ENCODE peak calls at places on chromosomes 13 and 19, in nine cellular contexts. One of them, this sample, is unnamed.

GRCh38 chr19:4454952-4455738 is 2.4 kb downstream of the UBXN6 start:
- DNase-seq in spleen: no peak
- DNase-seq in HepG2: no peak
- DNase-seq in GM23338: no peak
- DNase-seq in breast epithelium: no peak
- DNase-seq in GM12891: peak; percentile 6
- DNase-seq in HCT116: no peak
- DNase-seq in esophagus muscularis mucosa: no peak
- DNase-seq in stomach: no peak
- DNase-seq in this sample: no peak

GRCh38 chr13:51977606-51978005 is 33.6 kb downstream of the ATP7B start:
- DNase-seq in spleen: no peak
- DNase-seq in HepG2: no peak
- DNase-seq in GM23338: no peak
- DNase-seq in breast epithelium: no peak
- DNase-seq in GM12891: no peak
- DNase-seq in HCT116: no peak
- DNase-seq in esophagus muscularis mucosa: no peak
- DNase-seq in stomach: no peak
- DNase-seq in this sample: no peak

GRCh38 chr19:34120846-34121639 is 51.3 kb upstream of the LSM14A start:
- DNase-seq in spleen: no peak
- DNase-seq in HepG2: peak; percentile 30
- DNase-seq in GM23338: peak; percentile 77
- DNase-seq in breast epithelium: no peak
- DNase-seq in GM12891: peak; percentile 42
- DNase-seq in HCT116: peak; percentile 43
- DNase-seq in esophagus muscularis mucosa: no peak
- DNase-seq in stomach: peak; percentile 31
- DNase-seq in this sample: no peak

GRCh38 chr19:55319786-55320185 is 5.4 kb downstream of the TMEM150B start:
- DNase-seq in spleen: no peak
- DNase-seq in HepG2: no peak
- DNase-seq in GM23338: peak; percentile 97
- DNase-seq in breast epithelium: no peak
- DNase-seq in GM12891: no peak
- DNase-seq in HCT116: no peak
- DNase-seq in esophagus muscularis mucosa: no peak
- DNase-seq in stomach: no peak
- DNase-seq in this sample: no peak

GRCh38 chr13:34006011-34006410 is 188.1 kb downstream of the RFC3 start:
- DNase-seq in spleen: no peak
- DNase-seq in HepG2: no peak
- DNase-seq in GM23338: no peak
- DNase-seq in breast epithelium: no peak
- DNase-seq in GM12891: no peak
- DNase-seq in HCT116: no peak
- DNase-seq in esophagus muscularis mucosa: no peak
- DNase-seq in stomach: no peak
- DNase-seq in this sample: no peak

GRCh38 chr19:17205237-17206140 is 9.7 kb upstream of the USE1 start:
- DNase-seq in spleen: peak; percentile 88
- DNase-seq in HepG2: peak; percentile 55
- DNase-seq in GM23338: peak; percentile 90
- DNase-seq in breast epithelium: peak; percentile 60
- DNase-seq in GM12891: peak; percentile 67
- DNase-seq in HCT116: no peak
- DNase-seq in esophagus muscularis mucosa: no peak
- DNase-seq in stomach: peak; percentile 84
- DNase-seq in this sample: peak; percentile 82

GRCh38 chr13:102556806-102557205 is 40.0 kb upstream of the TPP2 start:
- DNase-seq in spleen: no peak
- DNase-seq in HepG2: no peak
- DNase-seq in GM23338: no peak
- DNase-seq in breast epithelium: no peak
- DNase-seq in GM12891: no peak
- DNase-seq in HCT116: no peak
- DNase-seq in esophagus muscularis mucosa: no peak
- DNase-seq in stomach: no peak
- DNase-seq in this sample: no peak

GRCh38 chr13:33228645-33229445 is 56.7 kb downstream of the STARD13 start:
- DNase-seq in spleen: no peak
- DNase-seq in HepG2: peak; percentile 62
- DNase-seq in GM23338: peak; percentile 73
- DNase-seq in breast epithelium: no peak
- DNase-seq in GM12891: no peak
- DNase-seq in HCT116: peak; percentile 26
- DNase-seq in esophagus muscularis mucosa: no peak
- DNase-seq in stomach: no peak
- DNase-seq in this sample: no peak

GRCh38 chr13:49086711-49087110 is 111.0 kb downstream of the FNDC3A start:
- DNase-seq in spleen: no peak
- DNase-seq in HepG2: no peak
- DNase-seq in GM23338: no peak
- DNase-seq in breast epithelium: no peak
- DNase-seq in GM12891: no peak
- DNase-seq in HCT116: peak; percentile 6
- DNase-seq in esophagus muscularis mucosa: no peak
- DNase-seq in stomach: no peak
- DNase-seq in this sample: no peak

GRCh38 chr19:407501-408440 is 1.2 kb downstream of the C2CD4C start:
- DNase-seq in spleen: peak; percentile 67
- DNase-seq in HepG2: no peak
- DNase-seq in GM23338: no peak
- DNase-seq in breast epithelium: no peak
- DNase-seq in GM12891: no peak
- DNase-seq in HCT116: no peak
- DNase-seq in esophagus muscularis mucosa: no peak
- DNase-seq in stomach: no peak
- DNase-seq in this sample: no peak

GRCh38 chr19:27972291-27973040 is 1240.5 kb downstream of the UQCRFS1 start:
- DNase-seq in spleen: no peak
- DNase-seq in HepG2: no peak
- DNase-seq in GM23338: no peak
- DNase-seq in breast epithelium: no peak
- DNase-seq in GM12891: no peak
- DNase-seq in HCT116: no peak
- DNase-seq in esophagus muscularis mucosa: no peak
- DNase-seq in stomach: no peak
- DNase-seq in this sample: no peak

GRCh38 chr19:10871711-10872550 is 578 bp downstream of the CARM1 start:
- DNase-seq in spleen: peak; percentile 94
- DNase-seq in HepG2: no peak
- DNase-seq in GM23338: peak; percentile 58
- DNase-seq in breast epithelium: peak; percentile 54
- DNase-seq in GM12891: no peak
- DNase-seq in HCT116: no peak
- DNase-seq in esophagus muscularis mucosa: no peak
- DNase-seq in stomach: peak; percentile 41
- DNase-seq in this sample: peak; percentile 44

GRCh38 chr19:23095406-23095805 is 21.4 kb upstream of the ZNF730 start:
- DNase-seq in spleen: no peak
- DNase-seq in HepG2: no peak
- DNase-seq in GM23338: no peak
- DNase-seq in breast epithelium: no peak
- DNase-seq in GM12891: no peak
- DNase-seq in HCT116: no peak
- DNase-seq in esophagus muscularis mucosa: no peak
- DNase-seq in stomach: no peak
- DNase-seq in this sample: no peak

GRCh38 chr13:73733691-73734090 is 400.5 kb downstream of the KLF12 start:
- DNase-seq in spleen: no peak
- DNase-seq in HepG2: no peak
- DNase-seq in GM23338: no peak
- DNase-seq in breast epithelium: no peak
- DNase-seq in GM12891: no peak
- DNase-seq in HCT116: no peak
- DNase-seq in esophagus muscularis mucosa: no peak
- DNase-seq in stomach: no peak
- DNase-seq in this sample: no peak
- TF ChIP-seq POLR2AphosphoS5 in spleen: no peak
- TF ChIP-seq POLR2AphosphoS5 in HepG2: no peak
- TF ChIP-seq POLR2AphosphoS5 in GM23338: no peak
- TF ChIP-seq POLR2AphosphoS5 in breast epithelium: no peak
- TF ChIP-seq POLR2AphosphoS5 in GM12891: no peak
- TF ChIP-seq POLR2AphosphoS5 in HCT116: no peak
- TF ChIP-seq POLR2AphosphoS5 in esophagus muscularis mucosa: no peak
- TF ChIP-seq POLR2AphosphoS5 in stomach: no peak
- TF ChIP-seq POLR2AphosphoS5 in this sample: no peak

GRCh38 chr13:113325779-113326178 is 28.7 kb downstream of the LAMP1 start:
- DNase-seq in spleen: no peak
- DNase-seq in HepG2: no peak
- DNase-seq in GM23338: no peak
- DNase-seq in breast epithelium: no peak
- DNase-seq in GM12891: no peak
- DNase-seq in HCT116: no peak
- DNase-seq in esophagus muscularis mucosa: no peak
- DNase-seq in stomach: no peak
- DNase-seq in this sample: no peak

GRCh38 chr13:113323869-113324268 is 26.8 kb downstream of the LAMP1 start:
- DNase-seq in spleen: no peak
- DNase-seq in HepG2: no peak
- DNase-seq in GM23338: no peak
- DNase-seq in breast epithelium: no peak
- DNase-seq in GM12891: no peak
- DNase-seq in HCT116: no peak
- DNase-seq in esophagus muscularis mucosa: no peak
- DNase-seq in stomach: no peak
- DNase-seq in this sample: no peak

GRCh38 chr13:113322890-113323651 is 26.0 kb downstream of the LAMP1 start:
- DNase-seq in spleen: no peak
- DNase-seq in HepG2: no peak
- DNase-seq in GM23338: no peak
- DNase-seq in breast epithelium: no peak
- DNase-seq in GM12891: no peak
- DNase-seq in HCT116: no peak
- DNase-seq in esophagus muscularis mucosa: no peak
- DNase-seq in stomach: no peak
- DNase-seq in this sample: no peak

GRCh38 chr13:113322043-113322461 is 25.0 kb downstream of the LAMP1 start:
- DNase-seq in spleen: no peak
- DNase-seq in HepG2: no peak
- DNase-seq in GM23338: no peak
- DNase-seq in breast epithelium: no peak
- DNase-seq in GM12891: no peak
- DNase-seq in HCT116: no peak
- DNase-seq in esophagus muscularis mucosa: no peak
- DNase-seq in stomach: no peak
- DNase-seq in this sample: no peak

DNA sequence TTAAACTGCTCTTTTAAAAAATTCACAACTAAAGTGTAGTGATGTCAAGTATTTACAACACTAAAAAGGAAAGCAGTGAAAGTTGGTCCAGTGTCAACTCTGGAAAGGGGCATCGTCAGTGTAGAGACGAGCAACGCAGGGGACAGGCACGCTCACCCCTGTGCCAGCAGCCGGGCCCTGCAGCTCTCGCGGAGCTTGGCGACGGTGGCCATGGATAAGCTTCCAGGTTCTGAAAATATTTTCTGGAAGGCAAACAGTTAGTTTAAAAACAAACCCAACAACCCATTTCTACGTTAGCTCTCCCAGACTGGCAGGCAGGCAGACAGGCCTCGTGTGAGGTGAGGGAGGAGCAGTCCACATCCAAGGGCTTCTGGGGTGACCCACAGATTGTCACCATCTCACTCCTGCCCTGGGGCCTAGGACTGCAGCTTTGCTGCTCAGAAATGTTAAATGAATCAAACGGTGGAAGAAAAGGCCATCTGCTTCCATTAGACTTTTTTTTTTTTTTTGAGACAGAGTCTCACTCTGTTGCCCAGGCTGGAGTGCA is 27.4 kb downstream of the LAMP1 start:
- DNase-seq in spleen: no peak
- DNase-seq in HepG2: no peak
- DNase-seq in GM23338: no peak
- DNase-seq in breast epithelium: no peak
- DNase-seq in GM12891: no peak
- DNase-seq in HCT116: no peak
- DNase-seq in esophagus muscularis mucosa: no peak
- DNase-seq in stomach: no peak
- DNase-seq in this sample: no peak
- TF ChIP-seq POLR2AphosphoS5 in spleen: peak; percentile 31
- TF ChIP-seq POLR2AphosphoS5 in HepG2: no peak
- TF ChIP-seq POLR2AphosphoS5 in GM23338: no peak
- TF ChIP-seq POLR2AphosphoS5 in breast epithelium: no peak
- TF ChIP-seq POLR2AphosphoS5 in GM12891: peak; percentile 12
- TF ChIP-seq POLR2AphosphoS5 in HCT116: no peak
- TF ChIP-seq POLR2AphosphoS5 in esophagus muscularis mucosa: no peak
- TF ChIP-seq POLR2AphosphoS5 in stomach: no peak
- TF ChIP-seq POLR2AphosphoS5 in this sample: no peak

DNA sequence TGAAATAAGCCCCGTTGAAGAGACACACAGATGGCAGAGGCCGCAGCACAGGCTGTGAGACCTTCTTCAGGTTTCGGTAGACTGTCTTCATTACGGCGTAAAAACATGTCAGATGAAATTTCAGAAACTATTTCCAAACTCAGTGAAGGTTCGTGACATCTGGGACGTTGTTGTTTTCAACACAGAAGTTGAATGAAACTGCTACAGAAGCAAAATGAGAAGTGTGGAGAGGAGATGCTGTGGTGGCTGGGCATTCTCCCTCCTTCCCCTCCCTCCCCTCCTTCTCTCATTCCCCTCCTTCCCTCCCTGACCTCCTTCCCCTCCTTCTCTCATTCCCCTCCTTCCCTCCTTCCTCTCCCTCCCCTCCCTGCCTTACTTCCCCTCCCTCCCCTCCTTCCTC is 113.6 kb downstream of the ATP11A start:
- DNase-seq in spleen: no peak
- DNase-seq in HepG2: no peak
- DNase-seq in GM23338: no peak
- DNase-seq in breast epithelium: no peak
- DNase-seq in GM12891: no peak
- DNase-seq in HCT116: no peak
- DNase-seq in esophagus muscularis mucosa: no peak
- DNase-seq in stomach: no peak
- DNase-seq in this sample: no peak
- TF ChIP-seq POLR2AphosphoS5 in spleen: no peak
- TF ChIP-seq POLR2AphosphoS5 in HepG2: no peak
- TF ChIP-seq POLR2AphosphoS5 in GM23338: no peak
- TF ChIP-seq POLR2AphosphoS5 in breast epithelium: no peak
- TF ChIP-seq POLR2AphosphoS5 in GM12891: no peak
- TF ChIP-seq POLR2AphosphoS5 in HCT116: no peak
- TF ChIP-seq POLR2AphosphoS5 in esophagus muscularis mucosa: no peak
- TF ChIP-seq POLR2AphosphoS5 in stomach: no peak
- TF ChIP-seq POLR2AphosphoS5 in this sample: no peak

GRCh38 chr19:13952154-13953020 is at the start of gene DCAF15:
- DNase-seq in spleen: peak; percentile 99
- DNase-seq in HepG2: peak; percentile 98
- DNase-seq in GM23338: peak; percentile 100
- DNase-seq in breast epithelium: peak; percentile 100
- DNase-seq in GM12891: peak; percentile 100
- DNase-seq in HCT116: peak; percentile 99
- DNase-seq in esophagus muscularis mucosa: peak; percentile 100
- DNase-seq in stomach: peak; percentile 99
- DNase-seq in this sample: peak; percentile 99
- TF ChIP-seq POLR2AphosphoS5 in spleen: peak; percentile 90
- TF ChIP-seq POLR2AphosphoS5 in HepG2: peak; percentile 58
- TF ChIP-seq POLR2AphosphoS5 in GM23338: peak; percentile 51
- TF ChIP-seq POLR2AphosphoS5 in breast epithelium: peak; percentile 64
- TF ChIP-seq POLR2AphosphoS5 in GM12891: no peak
- TF ChIP-seq POLR2AphosphoS5 in HCT116: peak; percentile 72
- TF ChIP-seq POLR2AphosphoS5 in esophagus muscularis mucosa: peak; percentile 78
- TF ChIP-seq POLR2AphosphoS5 in stomach: peak; percentile 71
- TF ChIP-seq POLR2AphosphoS5 in this sample: peak; percentile 77

This sample was measured in transverse colon.